ENCODE peak calls at places on chromosome 15, in six cellular contexts. One of them, this sample, is unnamed.

GRCh38 chr15:64897345-64897985 is 14.2 kb upstream of the ANKDD1A start:
- DNase-seq in fibroblast of lung: peak
- DNase-seq in type B pancreatic cell: no peak
- DNase-seq in colonic mucosa: no peak
- DNase-seq in mucosa of descending colon: peak
- DNase-seq in brain microvascular endothelial cell: peak
- DNase-seq in this sample: no peak

GRCh38 chr15:89428246-89428645 is 68.1 kb downstream of the RHCG start:
- DNase-seq in brain microvascular endothelial cell: no peak
- DNase-seq in mucosa of descending colon: no peak
- DNase-seq in fibroblast of lung: no peak
- DNase-seq in colonic mucosa: no peak
- DNase-seq in type B pancreatic cell: no peak
- DNase-seq in this sample: no peak

GRCh38 chr15:90286678-90287077 is 21.2 kb downstream of the NGRN start:
- DNase-seq in mucosa of descending colon: no peak
- DNase-seq in type B pancreatic cell: no peak
- DNase-seq in brain microvascular endothelial cell: no peak
- DNase-seq in colonic mucosa: no peak
- DNase-seq in fibroblast of lung: peak
- DNase-seq in this sample: no peak

GRCh38 chr15:89469331-89470107 is 26.9 kb downstream of the RHCG start:
- DNase-seq in mucosa of descending colon: no peak
- DNase-seq in type B pancreatic cell: no peak
- DNase-seq in colonic mucosa: no peak
- DNase-seq in brain microvascular endothelial cell: no peak
- DNase-seq in fibroblast of lung: no peak
- DNase-seq in this sample: no peak

GRCh38 chr15:92205255-92205739 is 188.4 kb upstream of the ST8SIA2 start:
- DNase-seq in type B pancreatic cell: no peak
- DNase-seq in brain microvascular endothelial cell: no peak
- DNase-seq in fibroblast of lung: no peak
- DNase-seq in mucosa of descending colon: no peak
- DNase-seq in colonic mucosa: no peak
- DNase-seq in this sample: no peak

GRCh38 chr15:73928241-73928579 is 1.9 kb downstream of the LOXL1 start:
- DNase-seq in brain microvascular endothelial cell: no peak
- DNase-seq in type B pancreatic cell: no peak
- DNase-seq in colonic mucosa: no peak
- DNase-seq in mucosa of descending colon: no peak
- DNase-seq in fibroblast of lung: no peak
- DNase-seq in this sample: no peak

GRCh38 chr15:70494861-70495571 is 268.3 kb downstream of the UACA start:
- DNase-seq in colonic mucosa: no peak
- DNase-seq in brain microvascular endothelial cell: peak
- DNase-seq in fibroblast of lung: peak
- DNase-seq in mucosa of descending colon: no peak
- DNase-seq in type B pancreatic cell: no peak
- DNase-seq in this sample: no peak

GRCh38 chr15:101024111-101024695 is 105.0 kb downstream of the LRRK1 start:
- DNase-seq in mucosa of descending colon: no peak
- DNase-seq in type B pancreatic cell: peak
- DNase-seq in fibroblast of lung: peak
- DNase-seq in colonic mucosa: peak
- DNase-seq in brain microvascular endothelial cell: peak
- DNase-seq in this sample: no peak

GRCh38 chr15:83720466-83720865 is 66.5 kb downstream of the ADAMTSL3 start:
- DNase-seq in type B pancreatic cell: no peak
- DNase-seq in brain microvascular endothelial cell: no peak
- DNase-seq in fibroblast of lung: no peak
- DNase-seq in colonic mucosa: no peak
- DNase-seq in mucosa of descending colon: no peak
- DNase-seq in this sample: no peak

GRCh38 chr15:83833569-83833968 is 179.6 kb downstream of the ADAMTSL3 start:
- DNase-seq in brain microvascular endothelial cell: no peak
- DNase-seq in type B pancreatic cell: no peak
- DNase-seq in colonic mucosa: no peak
- DNase-seq in fibroblast of lung: no peak
- DNase-seq in mucosa of descending colon: no peak
- DNase-seq in this sample: no peak

GRCh38 chr15:29859981-29860745 is 37.9 kb upstream of the TJP1 start:
- DNase-seq in colonic mucosa: no peak
- DNase-seq in brain microvascular endothelial cell: peak
- DNase-seq in fibroblast of lung: peak
- DNase-seq in type B pancreatic cell: no peak
- DNase-seq in mucosa of descending colon: no peak
- DNase-seq in this sample: no peak

GRCh38 chr15:81000144-81000625 is 538 bp upstream of the TLNRD1 start:
- DNase-seq in fibroblast of lung: peak
- DNase-seq in type B pancreatic cell: no peak
- DNase-seq in colonic mucosa: peak
- DNase-seq in brain microvascular endothelial cell: no peak
- DNase-seq in mucosa of descending colon: no peak
- DNase-seq in this sample: no peak

GRCh38 chr15:33068007-33068441 is 126.5 kb downstream of the FMN1 start:
- DNase-seq in brain microvascular endothelial cell: peak
- DNase-seq in colonic mucosa: peak
- DNase-seq in mucosa of descending colon: peak
- DNase-seq in type B pancreatic cell: no peak
- DNase-seq in fibroblast of lung: peak
- DNase-seq in this sample: no peak

GRCh38 chr15:90952901-90953677 is 1.6 kb upstream of the RCCD1 start:
- DNase-seq in type B pancreatic cell: no peak
- DNase-seq in mucosa of descending colon: no peak
- DNase-seq in colonic mucosa: no peak
- DNase-seq in brain microvascular endothelial cell: no peak
- DNase-seq in fibroblast of lung: no peak
- DNase-seq in this sample: no peak

GRCh38 chr15:40347559-40348470 is 3.0 kb upstream of the PHGR1 start:
- DNase-seq in colonic mucosa: peak
- DNase-seq in mucosa of descending colon: peak
- DNase-seq in type B pancreatic cell: no peak
- DNase-seq in brain microvascular endothelial cell: no peak
- DNase-seq in fibroblast of lung: no peak
- DNase-seq in this sample: no peak

GRCh38 chr15:100890850-100891249 is 11.2 kb downstream of the ALDH1A3 start:
- DNase-seq in fibroblast of lung: no peak
- DNase-seq in type B pancreatic cell: no peak
- DNase-seq in colonic mucosa: no peak
- DNase-seq in brain microvascular endothelial cell: no peak
- DNase-seq in mucosa of descending colon: no peak
- DNase-seq in this sample: no peak

GRCh38 chr15:79923068-79923514 is 26.3 kb upstream of the MTHFS start:
- DNase-seq in colonic mucosa: peak
- DNase-seq in fibroblast of lung: peak
- DNase-seq in mucosa of descending colon: peak
- DNase-seq in brain microvascular endothelial cell: peak
- DNase-seq in type B pancreatic cell: peak
- DNase-seq in this sample: peak

GRCh38 chr15:40693904-40694705 is 869 bp upstream of the RAD51 start:
- DNase-seq in brain microvascular endothelial cell: no peak
- DNase-seq in fibroblast of lung: no peak
- DNase-seq in type B pancreatic cell: no peak
- DNase-seq in colonic mucosa: no peak
- DNase-seq in mucosa of descending colon: no peak
- DNase-seq in this sample: no peak

GRCh38 chr15:85854345-85855097 is 59.8 kb upstream of the KLHL25 start:
- DNase-seq in fibroblast of lung: peak
- DNase-seq in brain microvascular endothelial cell: peak
- DNase-seq in mucosa of descending colon: no peak
- DNase-seq in colonic mucosa: peak
- DNase-seq in type B pancreatic cell: no peak
- DNase-seq in this sample: no peak

GRCh38 chr15:75723847-75724660 is 11.4 kb upstream of the CSPG4 start:
- DNase-seq in type B pancreatic cell: peak
- DNase-seq in fibroblast of lung: peak
- DNase-seq in mucosa of descending colon: peak
- DNase-seq in brain microvascular endothelial cell: peak
- DNase-seq in colonic mucosa: peak
- DNase-seq in this sample: no peak

GRCh38 chr15:77039817-77040216 is 31.1 kb downstream of the TSPAN3 start:
- DNase-seq in brain microvascular endothelial cell: no peak
- DNase-seq in fibroblast of lung: no peak
- DNase-seq in colonic mucosa: no peak
- DNase-seq in type B pancreatic cell: no peak
- DNase-seq in mucosa of descending colon: no peak
- DNase-seq in this sample: no peak

GRCh38 chr15:40928975-40929729 is at the start of gene DLL4:
- DNase-seq in fibroblast of lung: peak
- DNase-seq in type B pancreatic cell: peak
- DNase-seq in colonic mucosa: peak
- DNase-seq in brain microvascular endothelial cell: peak
- DNase-seq in mucosa of descending colon: peak
- DNase-seq in this sample: peak

GRCh38 chr15:99618941-99619411 is 53.2 kb downstream of the MEF2A start:
- DNase-seq in mucosa of descending colon: no peak
- DNase-seq in brain microvascular endothelial cell: no peak
- DNase-seq in colonic mucosa: no peak
- DNase-seq in fibroblast of lung: peak
- DNase-seq in type B pancreatic cell: no peak
- DNase-seq in this sample: no peak

GRCh38 chr15:100307241-100307855 is 34.4 kb downstream of the ADAMTS17 start:
- DNase-seq in colonic mucosa: no peak
- DNase-seq in type B pancreatic cell: no peak
- DNase-seq in mucosa of descending colon: no peak
- DNase-seq in fibroblast of lung: no peak
- DNase-seq in brain microvascular endothelial cell: no peak
- DNase-seq in this sample: no peak

GRCh38 chr15:45347033-45347432 is 31.3 kb downstream of the GATM start:
- DNase-seq in colonic mucosa: no peak
- DNase-seq in type B pancreatic cell: no peak
- DNase-seq in mucosa of descending colon: no peak
- DNase-seq in fibroblast of lung: no peak
- DNase-seq in brain microvascular endothelial cell: no peak
- DNase-seq in this sample: no peak

GRCh38 chr15:101169457-101170071 is 82.3 kb downstream of the CHSY1 start:
- DNase-seq in type B pancreatic cell: no peak
- DNase-seq in mucosa of descending colon: no peak
- DNase-seq in brain microvascular endothelial cell: no peak
- DNase-seq in colonic mucosa: no peak
- DNase-seq in fibroblast of lung: no peak
- DNase-seq in this sample: no peak

GRCh38 chr15:67421105-67421504 is 99.8 kb upstream of the C15orf61 start:
- DNase-seq in type B pancreatic cell: no peak
- DNase-seq in brain microvascular endothelial cell: no peak
- DNase-seq in fibroblast of lung: no peak
- DNase-seq in mucosa of descending colon: no peak
- DNase-seq in colonic mucosa: no peak
- DNase-seq in this sample: no peak
- TF ChIP-seq CTCF in type B pancreatic cell: no peak
- TF ChIP-seq CTCF in brain microvascular endothelial cell: no peak
- TF ChIP-seq CTCF in fibroblast of lung: no peak
- TF ChIP-seq CTCF in mucosa of descending colon: no peak
- TF ChIP-seq CTCF in colonic mucosa: no peak
- TF ChIP-seq CTCF in this sample: no peak

DNA sequence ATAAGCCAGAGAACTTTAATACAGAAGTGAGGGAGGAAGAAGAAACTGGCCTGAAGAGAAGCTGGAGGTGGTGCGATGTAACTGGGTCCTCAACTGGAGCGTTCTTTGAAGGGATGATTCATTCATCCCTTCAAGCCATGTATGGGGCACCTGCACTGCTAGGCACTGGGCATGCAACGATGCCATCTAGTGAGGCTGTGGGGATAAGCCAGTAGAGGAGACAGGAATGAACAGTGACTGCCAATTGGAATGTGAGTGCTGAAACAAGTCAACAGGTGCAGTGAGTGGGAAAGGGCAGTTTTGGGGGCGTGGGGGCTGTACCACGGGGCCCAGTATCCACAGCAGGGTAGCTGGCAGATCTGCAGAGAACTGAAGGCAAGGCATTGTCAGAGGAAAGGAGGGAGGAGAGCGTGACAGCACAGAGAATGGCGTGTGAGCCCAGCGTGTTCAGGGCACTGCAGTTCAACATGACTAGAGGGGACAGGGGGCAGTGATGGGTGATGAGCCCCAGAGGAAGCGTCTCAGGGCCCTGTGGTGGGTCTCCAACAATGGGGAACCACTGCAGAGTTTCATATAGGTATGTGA is 3.8 kb upstream of the KIF23 start:
- DNase-seq in mucosa of descending colon: no peak
- DNase-seq in fibroblast of lung: no peak
- DNase-seq in type B pancreatic cell: no peak
- DNase-seq in brain microvascular endothelial cell: no peak
- DNase-seq in colonic mucosa: no peak
- DNase-seq in this sample: no peak
- TF ChIP-seq CTCF in mucosa of descending colon: no peak
- TF ChIP-seq CTCF in fibroblast of lung: peak
- TF ChIP-seq CTCF in type B pancreatic cell: peak
- TF ChIP-seq CTCF in brain microvascular endothelial cell: peak
- TF ChIP-seq CTCF in colonic mucosa: no peak
- TF ChIP-seq CTCF in this sample: no peak

GRCh38 chr15:62902821-62903220 is 139.7 kb upstream of the TPM1 start:
- DNase-seq in type B pancreatic cell: no peak
- DNase-seq in colonic mucosa: no peak
- DNase-seq in mucosa of descending colon: no peak
- DNase-seq in brain microvascular endothelial cell: no peak
- DNase-seq in fibroblast of lung: no peak
- DNase-seq in this sample: no peak

GRCh38 chr15:62906627-62907026 is 135.9 kb upstream of the TPM1 start:
- DNase-seq in mucosa of descending colon: no peak
- DNase-seq in brain microvascular endothelial cell: no peak
- DNase-seq in fibroblast of lung: no peak
- DNase-seq in type B pancreatic cell: no peak
- DNase-seq in colonic mucosa: no peak
- DNase-seq in this sample: no peak

GRCh38 chr15:62903437-62903836 is 139.1 kb upstream of the TPM1 start:
- DNase-seq in mucosa of descending colon: no peak
- DNase-seq in colonic mucosa: no peak
- DNase-seq in fibroblast of lung: no peak
- DNase-seq in type B pancreatic cell: no peak
- DNase-seq in brain microvascular endothelial cell: no peak
- DNase-seq in this sample: no peak

GRCh38 chr15:62904041-62904440 is 138.5 kb upstream of the TPM1 start:
- DNase-seq in fibroblast of lung: no peak
- DNase-seq in mucosa of descending colon: no peak
- DNase-seq in colonic mucosa: no peak
- DNase-seq in type B pancreatic cell: no peak
- DNase-seq in brain microvascular endothelial cell: no peak
- DNase-seq in this sample: no peak

GRCh38 chr15:62904511-62904910 is 138.0 kb upstream of the TPM1 start:
- DNase-seq in mucosa of descending colon: no peak
- DNase-seq in fibroblast of lung: peak
- DNase-seq in type B pancreatic cell: no peak
- DNase-seq in brain microvascular endothelial cell: no peak
- DNase-seq in colonic mucosa: no peak
- DNase-seq in this sample: no peak
- TF ChIP-seq CTCF in mucosa of descending colon: no peak
- TF ChIP-seq CTCF in fibroblast of lung: peak
- TF ChIP-seq CTCF in type B pancreatic cell: no peak
- TF ChIP-seq CTCF in brain microvascular endothelial cell: no peak
- TF ChIP-seq CTCF in colonic mucosa: no peak
- TF ChIP-seq CTCF in this sample: no peak

DNA sequence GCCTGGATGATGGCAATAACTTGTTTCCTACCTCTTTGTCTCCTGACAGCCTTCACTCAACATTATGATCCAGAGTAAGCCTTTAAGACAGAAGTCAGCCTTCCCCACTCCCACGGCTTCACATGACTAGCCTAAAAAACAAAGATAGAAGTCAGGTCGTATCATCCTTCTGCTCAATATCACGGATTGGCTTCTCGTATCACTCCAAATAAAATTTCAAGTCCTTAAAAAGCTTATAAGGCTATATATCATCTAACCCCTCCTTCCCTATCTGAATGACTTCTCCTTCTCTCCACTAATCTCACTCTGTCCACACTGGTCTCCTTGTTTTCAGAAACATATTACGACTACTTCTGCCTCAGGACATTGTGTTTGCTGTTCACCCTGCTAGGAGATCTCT is 47.7 kb upstream of the AP4E1 start:
- DNase-seq in type B pancreatic cell: no peak
- DNase-seq in mucosa of descending colon: no peak
- DNase-seq in brain microvascular endothelial cell: no peak
- DNase-seq in colonic mucosa: no peak
- DNase-seq in fibroblast of lung: no peak
- DNase-seq in this sample: no peak
- TF ChIP-seq CTCF in type B pancreatic cell: no peak
- TF ChIP-seq CTCF in mucosa of descending colon: no peak
- TF ChIP-seq CTCF in brain microvascular endothelial cell: no peak
- TF ChIP-seq CTCF in colonic mucosa: no peak
- TF ChIP-seq CTCF in fibroblast of lung: no peak
- TF ChIP-seq CTCF in this sample: no peak